ENCODE peak calls at places on chromosomes 4 and X, in ten cellular contexts. J is transverse colon, A is PC-3, L is adipocyte, I is Caco-2, G is GM23338, U is PC-9, F is right cardiac atrium, C is H9, B is right lobe of liver. R is an unnamed sample.
A peak's percentile ranks its signal among the peaks of the same experiment; 100 is the strongest.

GRCh38 chr4:8506373-8507250 is 66.0 kb downstream of the TRMT44 start:
- DNase-seq in J (peak; percentile 18), A (no peak), L (peak; percentile 46), I (no peak), G (peak; percentile 53), U (no peak), F (peak; percentile 58), C (peak; percentile 59), B (no peak), R (no peak)

GRCh38 chrX:92231391-92231790 is 452.2 kb downstream of the PCDH11X start:
- DNase-seq in J (no peak), A (no peak), L (no peak), I (no peak), G (no peak), U (no peak), F (no peak), C (no peak), B (no peak), R (no peak)

GRCh38 chr4:150178161-150178560 is 99.9 kb downstream of the DCLK2 start:
- DNase-seq in J (no peak), A (no peak), L (peak; percentile 79), I (no peak), G (no peak), U (no peak), F (no peak), C (no peak), B (no peak), R (no peak)

GRCh38 chr4:1760521-1761001 is 32.5 kb upstream of the FGFR3 start:
- DNase-seq in J (no peak), A (no peak), L (no peak), I (no peak), G (no peak), U (no peak), F (no peak), C (no peak), B (no peak), R (no peak)

GRCh38 chr4:81353861-81354260 is 117.8 kb downstream of the RASGEF1B start:
- DNase-seq in J (no peak), A (peak; percentile 8), L (no peak), I (no peak), G (no peak), U (no peak), F (no peak), C (no peak), B (no peak), R (no peak)

GRCh38 chr4:161364681-161365080 is 799.1 kb downstream of the FSTL5 start:
- DNase-seq in J (no peak), A (no peak), L (no peak), I (no peak), G (no peak), U (no peak), F (no peak), C (no peak), B (no peak), R (no peak)

GRCh38 chr4:138865765-138866164 is 149.8 kb upstream of the NOCT start:
- DNase-seq in J (no peak), A (no peak), L (no peak), I (no peak), G (no peak), U (no peak), F (no peak), C (no peak), B (no peak), R (no peak)

GRCh38 chr4:124591646-124592045 is 120.9 kb downstream of the ANKRD50 start:
- DNase-seq in J (no peak), A (no peak), L (no peak), I (no peak), G (no peak), U (no peak), F (no peak), C (no peak), B (no peak), R (no peak)

GRCh38 chr4:10082459-10083272 is 33.9 kb downstream of the WDR1 start:
- DNase-seq in J (peak; percentile 3), A (no peak), L (no peak), I (peak; percentile 26), G (no peak), U (no peak), F (peak; percentile 9), C (no peak), B (peak; percentile 35), R (no peak)

GRCh38 chr4:1590244-1590643 is 93.9 kb downstream of the FAM53A start:
- DNase-seq in J (no peak), A (no peak), L (no peak), I (no peak), G (no peak), U (no peak), F (no peak), C (no peak), B (no peak), R (no peak)

GRCh38 chr4:170414961-170415360 is 325.2 kb upstream of the AADAT start:
- DNase-seq in J (no peak), A (peak; percentile 17), L (no peak), I (no peak), G (no peak), U (no peak), F (no peak), C (no peak), B (no peak), R (no peak)

GRCh38 chr4:76611164-76611563 is 176.1 kb downstream of the SHROOM3 start:
- DNase-seq in J (no peak), A (no peak), L (peak; percentile 30), I (no peak), G (peak; percentile 23), U (no peak), F (no peak), C (no peak), B (no peak), R (no peak)

GRCh38 chrX:9890541-9891200 is 76.5 kb upstream of the CLDN34 start:
- DNase-seq in J (no peak), A (no peak), L (no peak), I (no peak), G (no peak), U (no peak), F (no peak), C (no peak), B (no peak), R (no peak)

GRCh38 chrX:9897761-9898161 is 69.4 kb upstream of the CLDN34 start:
- DNase-seq in J (no peak), A (no peak), L (peak; percentile 84), I (no peak), G (no peak), U (no peak), F (no peak), C (no peak), B (no peak), R (no peak)

GRCh38 chrX:9899640-9900075 is 67.5 kb upstream of the CLDN34 start:
- DNase-seq in J (no peak), A (no peak), L (peak; percentile 67), I (no peak), G (no peak), U (no peak), F (no peak), C (no peak), B (no peak), R (no peak)

DNA sequence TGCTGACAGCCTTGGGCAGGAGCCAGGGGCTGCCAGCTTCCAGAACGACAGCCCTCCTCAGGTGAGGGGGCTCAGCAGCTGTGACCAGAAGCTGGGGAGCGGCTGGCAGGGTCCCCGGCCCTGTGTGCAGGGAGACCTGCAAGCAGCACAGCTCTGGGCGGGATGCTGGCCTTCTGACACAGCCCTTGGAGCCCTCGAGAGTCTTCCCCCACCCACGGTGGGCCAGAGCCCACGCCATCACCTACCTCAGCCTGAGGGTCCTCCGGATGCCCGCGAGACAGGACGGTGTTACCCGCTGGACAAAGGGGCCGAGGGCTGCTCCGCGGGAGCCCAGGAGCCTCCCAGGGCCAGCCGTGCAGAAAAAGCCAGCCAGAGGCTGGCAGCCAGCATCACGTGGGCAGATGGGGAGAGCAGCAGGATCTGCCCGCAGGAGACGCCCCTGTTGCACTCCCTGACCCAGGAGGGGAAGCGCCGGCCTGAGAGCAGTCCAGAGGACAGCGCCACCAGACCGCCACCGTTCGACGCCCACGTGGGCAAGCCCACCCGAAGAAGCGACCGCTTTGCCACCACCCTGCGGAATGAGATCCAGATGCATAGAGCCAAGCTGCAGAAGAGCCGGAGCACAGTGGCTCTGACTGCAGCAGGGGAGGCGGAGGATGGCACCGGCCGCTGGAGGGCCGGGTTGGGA is 71.8 kb upstream of the CLDN34 start:
- DNase-seq in J (no peak), A (no peak), L (no peak), I (no peak), G (no peak), U (no peak), F (no peak), C (no peak), B (no peak), R (no peak)
- H3K4me1 ChIP-seq in J (no peaks in the 10 kb centered on the region), A (no peaks in the 10 kb centered on the region), L (no peaks in the 10 kb centered on the region), I (no peaks in the 10 kb centered on the region), G (no peaks in the 10 kb centered on the region), U (no peaks in the 10 kb centered on the region), F (no peaks in the 10 kb centered on the region), C (peaks cover 3% of the 10 kb centered on the region), B (no peaks in the 10 kb centered on the region), R (no peaks in the 10 kb centered on the region)

GRCh38 chr4:168615294-168615693 is 118.4 kb downstream of the PALLD start:
- DNase-seq in J (no peak), A (peak; percentile 28), L (peak; percentile 92), I (no peak), G (no peak), U (no peak), F (no peak), C (no peak), B (no peak), R (no peak)
- H3K4me1 ChIP-seq in J (no peaks in the 10 kb centered on the region), A (peaks cover 59% of the 10 kb centered on the region), L (peaks cover 59% of the 10 kb centered on the region), I (no peaks in the 10 kb centered on the region), G (peaks cover 19% of the 10 kb centered on the region), U (peaks cover 32% of the 10 kb centered on the region), F (peaks cover 4% of the 10 kb centered on the region), C (peaks cover 8% of the 10 kb centered on the region), B (no peaks in the 10 kb centered on the region), R (peaks cover 10% of the 10 kb centered on the region)

DNA sequence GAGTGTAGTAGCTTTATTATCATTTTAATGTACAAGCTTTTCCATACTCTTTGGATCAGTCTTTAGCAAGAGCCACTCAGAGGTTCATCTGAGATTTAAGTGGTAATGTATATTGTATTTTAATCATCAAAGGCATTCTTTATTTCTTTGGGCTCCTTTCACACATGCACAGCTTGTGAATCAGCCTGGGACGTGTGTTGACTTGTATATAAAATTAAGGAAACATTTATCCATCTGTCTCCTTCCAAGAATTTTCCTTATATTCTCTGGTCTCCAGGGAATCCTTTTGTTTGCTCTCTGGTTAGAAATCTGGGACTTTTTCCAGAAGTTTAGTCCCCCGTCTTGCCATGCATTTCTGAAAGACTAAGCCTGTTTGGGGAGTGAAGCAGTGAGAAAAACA is 212.3 kb downstream of the DCAF12L2 start:
- DNase-seq in J (no peak), A (no peak), L (no peak), I (no peak), G (no peak), U (no peak), F (no peak), C (no peak), B (no peak), R (no peak)
- H3K4me1 ChIP-seq in J (no peaks in the 10 kb centered on the region), A (no peaks in the 10 kb centered on the region), L (no peaks in the 10 kb centered on the region), I (no peaks in the 10 kb centered on the region), G (no peaks in the 10 kb centered on the region), U (no peaks in the 10 kb centered on the region), F (no peaks in the 10 kb centered on the region), C (no peaks in the 10 kb centered on the region), B (no peaks in the 10 kb centered on the region), R (no peaks in the 10 kb centered on the region)

DNA sequence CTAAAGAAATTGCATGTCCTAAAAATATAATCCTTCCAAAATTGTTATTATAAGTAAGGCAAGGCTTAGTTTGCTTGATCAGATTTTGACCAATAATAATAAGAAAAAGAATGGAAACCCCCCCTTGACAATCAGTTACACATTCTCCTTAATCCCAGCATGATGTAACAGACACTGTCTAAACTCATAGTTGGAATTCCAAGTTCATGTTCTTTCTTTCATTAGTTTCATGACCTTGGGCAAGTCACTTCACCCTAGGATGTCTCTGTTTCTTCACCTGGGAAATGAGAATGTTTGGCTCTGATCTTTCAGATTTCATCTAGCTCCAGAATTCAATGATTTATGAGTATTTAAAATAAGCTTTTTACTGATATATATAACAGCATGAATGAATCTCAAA is 64.8 kb downstream of the MAML3 start:
- DNase-seq in J (no peak), A (no peak), L (no peak), I (no peak), G (no peak), U (no peak), F (no peak), C (no peak), B (no peak), R (no peak)
- H3K4me1 ChIP-seq in J (peaks cover 29% of the 10 kb centered on the region), A (peaks cover 61% of the 10 kb centered on the region), L (peaks cover 39% of the 10 kb centered on the region), I (peaks cover 70% of the 10 kb centered on the region), G (peaks cover 42% of the 10 kb centered on the region), U (peaks cover 83% of the 10 kb centered on the region), F (peaks cover 6% of the 10 kb centered on the region), C (peaks cover 19% of the 10 kb centered on the region), B (no peaks in the 10 kb centered on the region), R (peaks cover 25% of the 10 kb centered on the region)

R was measured in vagina.